ENCODE peak calls at places on chromosomes 5 and 9, in six cellular contexts. U is mesenchymal stem cell, Z is H9, D is neuronal stem cell, K is trophoblast cell, F is IMR-90. H is an unnamed sample.
A peak's percentile ranks its signal among the peaks of the same experiment; 100 is the strongest.

GRCh38 chr9:105828596-105829213 is 134.4 kb downstream of the TMEM38B start:
- DNase-seq in U (no peak), Z (no peak), D (no peak), K (no peak), F (no peak), H (no peak)

GRCh38 chr5:50969207-50970145 is 303.0 kb downstream of the PARP8 start:
- DNase-seq in U (peak; percentile 12), Z (peak; percentile 50), D (peak; percentile 24), K (no peak), F (no peak), H (peak; percentile 36)

GRCh38 chr9:26809795-26810194 is 82.8 kb downstream of the CAAP1 start:
- DNase-seq in U (peak; percentile 4), Z (no peak), D (no peak), K (no peak), F (peak; percentile 58), H (no peak)

GRCh38 chr9:4815381-4815956 is 22.7 kb downstream of the RCL1 start:
- DNase-seq in U (no peak), Z (no peak), D (no peak), K (no peak), F (no peak), H (peak; percentile 44)

GRCh38 chr5:147857302-147858129 is 21.0 kb upstream of the SCGB3A2 start:
- DNase-seq in U (peak; percentile 59), Z (peak; percentile 63), D (peak; percentile 76), K (peak; percentile 69), F (peak; percentile 56), H (peak; percentile 83)

GRCh38 chr5:145830594-145830993 is 4.5 kb downstream of the PRELID2 start:
- DNase-seq in U (peak; percentile 19), Z (no peak), D (no peak), K (no peak), F (peak; percentile 81), H (no peak)

GRCh38 chr5:55650391-55650790 is 61.7 kb downstream of the SLC38A9 start:
- DNase-seq in U (peak; percentile 45), Z (no peak), D (no peak), K (no peak), F (peak; percentile 84), H (no peak)

GRCh38 chr9:70490478-70490877 is 76.0 kb upstream of the KLF9 start:
- DNase-seq in U (no peak), Z (no peak), D (no peak), K (no peak), F (no peak), H (no peak)

GRCh38 chr9:36100532-36100931 is 36.0 kb upstream of the GLIPR2 start:
- DNase-seq in U (peak; percentile 28), Z (no peak), D (peak; percentile 12), K (no peak), F (peak; percentile 52), H (peak; percentile 90)

GRCh38 chr5:62212648-62213047 is 93.4 kb upstream of the KIF2A start:
- DNase-seq in U (no peak), Z (no peak), D (no peak), K (no peak), F (no peak), H (peak; percentile 56)

GRCh38 chr9:91515074-91515687 is 91.5 kb upstream of the NFIL3 start:
- DNase-seq in U (peak; percentile 90), Z (no peak), D (no peak), K (no peak), F (peak; percentile 96), H (peak; percentile 70)

GRCh38 chr5:134125195-134126015 is 10.9 kb downstream of the TCF7 start:
- DNase-seq in U (no peak), Z (no peak), D (no peak), K (no peak), F (peak; percentile 96), H (no peak)

GRCh38 chr5:17763301-17763700 is 129.0 kb downstream of the TAF11L14 start:
- DNase-seq in U (no peak), Z (no peak), D (no peak), K (no peak), F (peak; percentile 24), H (no peak)
- H3K4ac ChIP-seq in U (no peak overlapping the region), Z (no peak overlapping the region), D (no peak overlapping the region), K (no peak overlapping the region), F (no peak overlapping the region), H (no peak overlapping the region)

DNA sequence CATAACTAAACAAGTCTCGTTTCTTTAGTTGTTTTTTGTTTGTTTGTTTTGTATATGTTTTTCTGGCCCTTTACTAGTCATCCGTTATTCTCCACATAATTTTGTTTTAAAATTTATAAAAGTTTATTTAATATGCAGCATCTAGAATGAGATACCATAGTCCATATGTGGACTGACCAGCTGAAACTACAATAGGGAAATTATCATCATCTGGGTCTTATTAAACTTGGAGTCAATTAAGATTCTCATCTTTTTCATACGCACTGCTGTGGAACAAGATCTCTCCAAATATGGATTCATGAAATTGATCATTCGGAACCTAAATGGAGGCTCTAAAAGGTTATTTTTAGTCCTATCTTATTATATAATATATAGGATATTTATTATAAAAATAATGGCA is 99.3 kb downstream of the FGF1 start:
- DNase-seq in U (no peak), Z (no peak), D (no peak), K (no peak), F (no peak), H (no peak)
- H3K4me2 ChIP-seq in U (no peak overlapping the region), Z (no peak overlapping the region), D (no peak overlapping the region), K (no peak overlapping the region), F (no peak overlapping the region), H (no peak overlapping the region)

GRCh38 chr5:81852277-81853004 is 101.5 kb upstream of the SSBP2 start:
- DNase-seq in U (peak; percentile 66), Z (peak; percentile 78), D (peak; percentile 29), K (no peak), F (peak; percentile 34), H (peak; percentile 93)
- H3K4ac ChIP-seq in U (peak overlapping the region; percentile 81), Z (no peak overlapping the region), D (no peak overlapping the region), K (no peak overlapping the region), F (peak overlapping the region; percentile 83), H (no peak overlapping the region)

GRCh38 chr5:172235827-172236749 is 42.1 kb downstream of the EFCAB9 start:
- DNase-seq in U (no peak), Z (no peak), D (no peak), K (no peak), F (peak; percentile 36), H (no peak)
- H3K4me2 ChIP-seq in U (no peak overlapping the region), Z (no peak overlapping the region), D (no peak overlapping the region), K (no peak overlapping the region), F (no peak overlapping the region), H (no peak overlapping the region)

GRCh38 chr5:1929108-1929991 is 46.6 kb upstream of the IRX4 start:
- DNase-seq in U (no peak), Z (peak; percentile 22), D (no peak), K (no peak), F (no peak), H (peak; percentile 3)
- H3K4ac ChIP-seq in U (no peak overlapping the region), Z (no peak overlapping the region), D (no peak overlapping the region), K (no peak overlapping the region), F (no peak overlapping the region), H (no peak overlapping the region)

GRCh38 chr9:108445431-108446018 is 410.3 kb downstream of the ACTL7B start:
- DNase-seq in U (no peak), Z (no peak), D (no peak), K (no peak), F (no peak), H (no peak)
- H3K4me2 ChIP-seq in U (no peak overlapping the region), Z (no peak overlapping the region), D (no peak overlapping the region), K (no peak overlapping the region), F (no peak overlapping the region), H (no peak overlapping the region)

DNA sequence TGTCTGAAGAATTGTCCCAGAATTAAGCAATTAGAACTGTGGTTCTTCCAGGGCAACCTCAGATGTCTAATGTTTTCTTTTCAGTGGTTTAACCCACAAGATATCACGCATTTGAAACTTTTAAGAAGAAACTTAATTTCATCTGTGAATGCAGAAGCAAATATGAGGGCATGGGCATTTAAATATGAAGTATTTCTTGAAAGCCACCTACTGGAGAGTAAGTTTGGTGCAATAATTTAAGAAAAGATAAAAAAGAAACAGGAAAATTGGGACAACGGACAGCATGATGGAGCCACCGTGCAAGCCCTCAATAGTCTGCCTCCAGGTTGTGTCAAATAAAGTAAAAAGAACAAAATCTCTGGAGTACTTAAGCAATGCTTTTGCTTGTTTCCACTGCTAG is 1.2 kb upstream of the CAPSL start:
- DNase-seq in U (no peak), Z (no peak), D (no peak), K (no peak), F (no peak), H (no peak)
- H3K4ac ChIP-seq in U (no peak overlapping the region), Z (no peak overlapping the region), D (no peak overlapping the region), K (no peak overlapping the region), F (no peak overlapping the region), H (no peak overlapping the region)